ENCODE peak calls at places on chromosomes 7 and 10, in five cellular contexts. O, Z, V, M and E are unnamed samples.

GRCh38 chr10:133274751-133275682 is 1.7 kb downstream of the ADAM8 start:
- DNase-seq in O (no peak), Z (no peak), V (peak), M (no peak), E (no peak)

GRCh38 chr10:14838582-14839304 is 637 bp downstream of the HSPA14 start:
- DNase-seq in O (no peak), Z (no peak), V (peak), M (peak), E (peak)

GRCh38 chr10:88927291-88927690 is 25.3 kb downstream of the ACTA2 start:
- DNase-seq in O (no peak), Z (no peak), V (no peak), M (no peak), E (no peak)

GRCh38 chr10:68153473-68154210 is 44.4 kb downstream of the MYPN start:
- DNase-seq in O (peak), Z (peak), V (no peak), M (no peak), E (peak)

GRCh38 chr10:110862961-110863360 is 8.8 kb upstream of the PDCD4 start:
- DNase-seq in O (no peak), Z (no peak), V (no peak), M (no peak), E (no peak)

GRCh38 chr10:114401195-114401741 is 3.0 kb downstream of the AFAP1L2 start:
- DNase-seq in O (no peak), Z (no peak), V (no peak), M (peak), E (peak)

GRCh38 chr10:22550732-22551131 is 163.6 kb downstream of the PIP4K2A start:
- DNase-seq in O (no peak), Z (no peak), V (peak), M (peak), E (peak)

GRCh38 chr7:45594780-45595535 is 20.8 kb downstream of the ADCY1 start:
- DNase-seq in O (no peak), Z (no peak), V (no peak), M (no peak), E (no peak)

GRCh38 chr10:132714096-132714721 is 71.7 kb downstream of the NKX6-2 start:
- DNase-seq in O (no peak), Z (no peak), V (no peak), M (peak), E (no peak)

GRCh38 chr7:143945423-143945822 is 9.2 kb upstream of the OR2F1 start:
- DNase-seq in O (no peak), Z (no peak), V (no peak), M (no peak), E (no peak)

GRCh38 chr10:109089779-109090178 is 833.5 kb downstream of the XPNPEP1 start:
- DNase-seq in O (no peak), Z (no peak), V (no peak), M (no peak), E (no peak)

GRCh38 chr10:14399641-14400040 is 68.9 kb upstream of the FRMD4A start:
- DNase-seq in O (no peak), Z (no peak), V (no peak), M (no peak), E (no peak)

GRCh38 chr7:1290262-1291039 is 57.8 kb downstream of the UNCX start:
- DNase-seq in O (no peak), Z (peak), V (peak), M (peak), E (peak)

GRCh38 chr7:150875791-150876190 is 23.5 kb downstream of the AOC1 start:
- DNase-seq in O (no peak), Z (no peak), V (no peak), M (no peak), E (no peak)

GRCh38 chr7:155213385-155213784 is 84.3 kb upstream of the INSIG1 start:
- DNase-seq in O (no peak), Z (no peak), V (no peak), M (peak), E (peak)

GRCh38 chr10:48658243-48658888 is 26.3 kb upstream of the WDFY4 start:
- DNase-seq in O (peak), Z (peak), V (no peak), M (peak), E (peak)

GRCh38 chr10:103554488-103555320 is 61.2 kb downstream of the NEURL1 start:
- DNase-seq in O (peak), Z (peak), V (no peak), M (no peak), E (peak)